ENCODE peak calls at places on chromosomes 6 and 20, in eight cellular contexts. S is stimulated activated effector memory CD8-positive, alpha-beta T cell treated with anti-CD3 and anti-CD28 coated beads, Interleukin-12 subunit alpha, Interleukin-12 subunit beta, amount 100 ng/mL, for 72 hours; F is epithelial cell of prostate; V is ACHN; H is nucleus accumbens; D is H1; X is stromal cell of bone marrow; U is NCI-H510A treated with DMSO at 0.1 percent for 48 hours. N is an unnamed sample.

GRCh38 chr20:50913976-50914375 is 17.3 kb downstream of the ADNP start:
- DNase-seq in S (no peak), F (no peak), V (peak), H (no peak), D (no peak), X (peak), U (no peak), N (no peak)

GRCh38 chr20:50731930-50732690 is 730 bp downstream of the PARD6B start:
- DNase-seq in S (no peak), F (no peak), V (peak), H (no peak), D (no peak), X (no peak), U (peak), N (peak)

GRCh38 chr20:40686893-40687292 is 2.1 kb downstream of the MAFB start:
- DNase-seq in S (no peak), F (no peak), V (no peak), H (no peak), D (no peak), X (no peak), U (no peak), N (no peak)

GRCh38 chr6:98335594-98335993 is 498.8 kb upstream of the POU3F2 start:
- DNase-seq in S (no peak), F (no peak), V (no peak), H (no peak), D (no peak), X (no peak), U (no peak), N (no peak)

GRCh38 chr6:27617700-27618689 is 145.1 kb upstream of the ZNF184 start:
- DNase-seq in S (no peak), F (no peak), V (peak), H (no peak), D (peak), X (no peak), U (no peak), N (no peak)

GRCh38 chr6:20723236-20723635 is 189.0 kb downstream of the CDKAL1 start:
- DNase-seq in S (no peak), F (no peak), V (no peak), H (no peak), D (no peak), X (no peak), U (no peak), N (no peak)

GRCh38 chr20:10511507-10512231 is 76.6 kb downstream of the SLX4IP start:
- DNase-seq in S (peak), F (peak), V (peak), H (peak), D (no peak), X (peak), U (peak), N (peak)

GRCh38 chr20:51562334-51563140 is 20.0 kb upstream of the NFATC2 start:
- DNase-seq in S (no peak), F (no peak), V (peak), H (peak), D (peak), X (peak), U (peak), N (no peak)

GRCh38 chr6:11066505-11067347 is 22.6 kb upstream of the ELOVL2 start:
- DNase-seq in S (no peak), F (no peak), V (no peak), H (no peak), D (no peak), X (no peak), U (no peak), N (no peak)